ENCODE peak calls at places on chromosomes 2 and 18, in five cellular contexts. R is K562; N is CD8-positive, alpha-beta T cell; S is hepatocyte; C is psoas muscle. I is an unnamed sample.

GRCh38 chr18:25005602-25006375 is 346.2 kb downstream of the ZNF521 start:
- DNase-seq in R (no peak), N (no peak), S (peak; percentile 32), C (no peak), I (no peak)

GRCh38 chr18:74724186-74724585 is 126.5 kb downstream of the ZNF407 start:
- DNase-seq in R (no peak), N (no peak), S (no peak), C (no peak), I (no peak)

GRCh38 chr2:50791271-50791670 is 240.7 kb downstream of the NRXN1 start:
- DNase-seq in R (no peak), N (no peak), S (no peak), C (no peak), I (no peak)

GRCh38 chr2:88545118-88545517 is 82.1 kb downstream of the EIF2AK3 start:
- DNase-seq in R (peak; percentile 83), N (no peak), S (no peak), C (no peak), I (no peak)

GRCh38 chr2:11876436-11876835 is 130.0 kb downstream of the LPIN1 start:
- DNase-seq in R (no peak), N (no peak), S (no peak), C (no peak), I (no peak)

GRCh38 chr2:58240595-58240937 is 559 bp downstream of the FANCL start:
- DNase-seq in R (peak; percentile 15), N (no peak), S (peak; percentile 51), C (no peak), I (no peak)

GRCh38 chr18:49011291-49011746 is 60.6 kb upstream of the SMAD7 start:
- DNase-seq in R (no peak), N (no peak), S (no peak), C (no peak), I (no peak)

GRCh38 chr2:29528891-29529520 is 392.4 kb downstream of the ALK start:
- DNase-seq in R (no peak), N (no peak), S (peak; percentile 53), C (peak; percentile 38), I (no peak)

GRCh38 chr2:22900674-22901073 is 484.3 kb upstream of the KLHL29 start:
- DNase-seq in R (no peak), N (no peak), S (no peak), C (no peak), I (no peak)

GRCh38 chr2:50480507-50480906 is 551.4 kb downstream of the NRXN1 start:
- DNase-seq in R (no peak), N (no peak), S (peak; percentile 9), C (no peak), I (no peak)

GRCh38 chr2:206740800-206741199 is 22.6 kb upstream of the DYTN start:
- DNase-seq in R (no peak), N (no peak), S (no peak), C (no peak), I (no peak)

GRCh38 chr2:11738589-11739436 is 7.6 kb upstream of the LPIN1 start:
- DNase-seq in R (peak; percentile 36), N (no peak), S (peak; percentile 77), C (peak; percentile 92), I (no peak)

GRCh38 chr2:208407667-208408066 is 1.1 kb downstream of the PTH2R start:
- DNase-seq in R (peak; percentile 27), N (no peak), S (peak; percentile 38), C (no peak), I (no peak)

GRCh38 chr2:34105015-34105767 is 506.1 kb upstream of the FAM98A start:
- DNase-seq in R (no peak), N (no peak), S (no peak), C (no peak), I (no peak)

GRCh38 chr18:10232062-10232461 is 222.4 kb upstream of the APCDD1 start:
- DNase-seq in R (no peak), N (no peak), S (no peak), C (no peak), I (no peak)

GRCh38 chr2:23131066-23131575 is 253.9 kb upstream of the KLHL29 start:
- DNase-seq in R (no peak), N (no peak), S (no peak), C (no peak), I (no peak)

GRCh38 chr2:239569401-239570090 is 168.7 kb upstream of the HDAC4 start:
- DNase-seq in R (no peak), N (no peak), S (no peak), C (no peak), I (no peak)

GRCh38 chr18:60684843-60685513 is 312.4 kb upstream of the MC4R start:
- DNase-seq in R (no peak), N (no peak), S (no peak), C (no peak), I (no peak)

GRCh38 chr2:149023091-149023490 is 15.4 kb upstream of the LYPD6B start:
- DNase-seq in R (no peak), N (no peak), S (no peak), C (no peak), I (no peak)

GRCh38 chr2:39377226-39377939 is 59.7 kb downstream of the MAP4K3 start:
- DNase-seq in R (no peak), N (no peak), S (peak; percentile 11), C (no peak), I (no peak)
- H3K27ac ChIP-seq in R (peak overlapping the region; percentile 61), N (no peak overlapping the region), S (peak overlapping the region; percentile 31), C (peak overlapping the region; percentile 82), I (no peak overlapping the region)

GRCh38 chr18:58942486-58942885 is 77.8 kb downstream of the ZNF532 start:
- DNase-seq in R (no peak), N (no peak), S (no peak), C (no peak), I (no peak)
- H3K27ac ChIP-seq in R (no peak overlapping the region), N (no peak overlapping the region), S (no peak overlapping the region), C (no peak overlapping the region), I (no peak overlapping the region)

GRCh38 chr2:104049433-104049832 is 804.5 kb upstream of the POU3F3 start:
- DNase-seq in R (no peak), N (no peak), S (no peak), C (peak; percentile 14), I (no peak)
- H3K27ac ChIP-seq in R (no peak overlapping the region), N (no peak overlapping the region), S (no peak overlapping the region), C (no peak overlapping the region), I (no peak overlapping the region)

GRCh38 chr2:147568109-147568508 is 276.7 kb upstream of the ACVR2A start:
- DNase-seq in R (no peak), N (no peak), S (no peak), C (no peak), I (no peak)

GRCh38 chr2:147575106-147575505 is 269.7 kb upstream of the ACVR2A start:
- DNase-seq in R (no peak), N (no peak), S (no peak), C (no peak), I (no peak)

GRCh38 chr2:147567131-147567530 is 277.7 kb upstream of the ACVR2A start:
- DNase-seq in R (no peak), N (no peak), S (no peak), C (no peak), I (no peak)

GRCh38 chr2:147572622-147573021 is 272.2 kb upstream of the ACVR2A start:
- DNase-seq in R (no peak), N (no peak), S (no peak), C (no peak), I (no peak)

DNA sequence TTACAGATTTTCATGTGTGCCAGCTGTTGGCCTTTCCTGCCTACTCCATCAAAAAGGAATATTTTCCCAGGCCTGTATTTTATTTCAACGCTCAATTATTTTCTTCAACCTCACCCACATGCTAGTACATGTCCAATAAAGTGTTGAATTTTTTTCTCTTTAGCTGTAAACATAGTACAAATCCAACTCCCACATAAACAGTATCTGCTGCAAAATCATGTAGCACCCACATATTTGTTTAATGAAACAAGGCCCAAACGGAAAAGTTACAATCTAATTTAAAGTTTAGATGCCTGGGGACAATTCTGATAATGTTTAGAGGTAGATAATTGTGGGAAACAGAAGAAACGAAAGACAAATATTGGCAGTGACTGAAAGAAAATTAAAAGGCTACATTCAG is 275.4 kb upstream of the ACVR2A start:
- DNase-seq in R (no peak), N (no peak), S (no peak), C (no peak), I (no peak)
- H3K27ac ChIP-seq in R (no peak overlapping the region), N (no peak overlapping the region), S (no peak overlapping the region), C (no peak overlapping the region), I (no peak overlapping the region)

DNA sequence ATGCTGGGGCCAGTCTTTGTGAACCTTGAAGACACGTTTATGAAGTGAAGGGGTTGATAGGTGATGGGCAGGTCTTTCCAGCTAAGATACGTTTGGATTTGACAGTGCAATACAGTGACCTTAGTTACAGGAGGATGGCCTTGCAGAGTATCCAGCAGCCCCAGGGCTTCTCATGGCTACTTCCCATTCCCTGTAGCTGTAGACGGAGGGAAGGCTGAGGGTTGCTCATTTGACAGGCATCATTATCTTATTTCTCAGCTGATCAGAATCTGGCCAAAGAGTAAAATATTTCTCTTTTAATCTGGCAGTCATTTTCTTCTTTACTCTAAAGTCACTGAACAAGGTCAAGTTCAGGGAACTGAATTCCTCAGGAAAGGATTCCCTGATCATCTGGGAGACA is 85.1 kb upstream of the RMDN2 start:
- DNase-seq in R (no peak), N (no peak), S (no peak), C (no peak), I (no peak)
- H3K27ac ChIP-seq in R (no peak overlapping the region), N (no peak overlapping the region), S (peak overlapping the region; percentile 41), C (no peak overlapping the region), I (no peak overlapping the region)

DNA sequence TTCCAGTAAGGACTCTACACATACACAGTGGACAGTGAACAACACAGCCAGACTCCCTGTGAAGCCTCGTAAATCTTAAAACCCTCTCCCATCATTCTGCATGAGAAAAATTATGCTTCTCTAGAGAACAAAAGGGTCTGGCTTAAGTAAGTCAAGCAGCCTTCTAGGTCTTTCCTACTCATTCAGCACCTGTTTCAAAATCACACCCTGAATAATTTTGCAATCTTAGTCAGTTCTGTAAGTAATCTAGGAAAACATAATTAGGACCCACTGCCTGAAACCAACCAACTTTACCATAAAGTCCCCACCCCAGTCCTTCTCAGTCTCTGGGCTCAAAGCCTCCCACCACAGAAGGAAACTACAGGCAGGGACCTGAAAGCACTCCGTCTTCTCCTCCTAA is 19.7 kb downstream of the IAH1 start:
- DNase-seq in R (no peak), N (no peak), S (no peak), C (no peak), I (no peak)
- H3K27ac ChIP-seq in R (no peak overlapping the region), N (no peak overlapping the region), S (no peak overlapping the region), C (no peak overlapping the region), I (no peak overlapping the region)

GRCh38 chr2:28408764-28409599 is 16.3 kb downstream of the FOSL2 start:
- DNase-seq in R (no peak), N (peak; percentile 68), S (no peak), C (peak; percentile 46), I (no peak)
- H3K27ac ChIP-seq in R (no peak overlapping the region), N (peak overlapping the region; percentile 63), S (peak overlapping the region; percentile 78), C (peak overlapping the region; percentile 44), I (no peak overlapping the region)